ENCODE peak calls at places on chromosome 12, in four cellular contexts. One of them, this sample, is unnamed.

GRCh38 chr12:120994059-120994458 is 15.7 kb downstream of the HNF1A start:
- DNase-seq in H1: no peak
- DNase-seq in GM12878: no peak
- DNase-seq in HepG2: no peak
- DNase-seq in this sample: no peak

GRCh38 chr12:13839937-13840336 is 141.5 kb downstream of the GRIN2B start:
- DNase-seq in HepG2: no peak
- DNase-seq in H1: no peak
- DNase-seq in GM12878: no peak
- DNase-seq in this sample: no peak

GRCh38 chr12:127428420-127428819 is 838.5 kb upstream of the TMEM132C start:
- DNase-seq in HepG2: no peak
- DNase-seq in GM12878: no peak
- DNase-seq in H1: no peak
- DNase-seq in this sample: no peak

GRCh38 chr12:100955139-100955538 is 160.6 kb downstream of the ANO4 start:
- DNase-seq in GM12878: no peak
- DNase-seq in H1: no peak
- DNase-seq in HepG2: peak; percentile 1
- DNase-seq in this sample: peak; percentile 70

GRCh38 chr12:96399919-96400630 is at the start of gene CDK17:
- DNase-seq in H1: peak; percentile 31
- DNase-seq in GM12878: no peak
- DNase-seq in HepG2: peak; percentile 71
- DNase-seq in this sample: peak; percentile 56

GRCh38 chr12:89087876-89088275 is 264.4 kb downstream of the DUSP6 start:
- DNase-seq in GM12878: no peak
- DNase-seq in HepG2: no peak
- DNase-seq in H1: no peak
- DNase-seq in this sample: no peak

GRCh38 chr12:16583991-16584745 is 21.8 kb downstream of the LMO3 start:
- DNase-seq in HepG2: no peak
- DNase-seq in H1: no peak
- DNase-seq in GM12878: no peak
- DNase-seq in this sample: no peak

GRCh38 chr12:114316076-114316475 is 89.9 kb downstream of the TBX5 start:
- DNase-seq in H1: peak; percentile 9
- DNase-seq in GM12878: no peak
- DNase-seq in HepG2: no peak
- DNase-seq in this sample: no peak

GRCh38 chr12:6280053-6280469 is 30.4 kb upstream of the PLEKHG6 start:
- DNase-seq in GM12878: no peak
- DNase-seq in HepG2: peak; percentile 93
- DNase-seq in H1: no peak
- DNase-seq in this sample: no peak

GRCh38 chr12:71138011-71138410 is 19.8 kb downstream of the TSPAN8 start:
- DNase-seq in GM12878: no peak
- DNase-seq in HepG2: no peak
- DNase-seq in H1: no peak
- DNase-seq in this sample: no peak

GRCh38 chr12:75135021-75135420 is 74.6 kb downstream of the KCNC2 start:
- DNase-seq in GM12878: no peak
- DNase-seq in HepG2: no peak
- DNase-seq in H1: no peak
- DNase-seq in this sample: no peak

GRCh38 chr12:21615441-21615840 is 10.8 kb upstream of the GYS2 start:
- DNase-seq in H1: no peak
- DNase-seq in GM12878: no peak
- DNase-seq in HepG2: no peak
- DNase-seq in this sample: no peak

GRCh38 chr12:65509953-65510352 is 231.5 kb downstream of the MSRB3 start:
- DNase-seq in H1: no peak
- DNase-seq in GM12878: no peak
- DNase-seq in HepG2: no peak
- DNase-seq in this sample: no peak

GRCh38 chr12:96329018-96329417 is 71.2 kb downstream of the CDK17 start:
- DNase-seq in H1: no peak
- DNase-seq in HepG2: no peak
- DNase-seq in GM12878: no peak
- DNase-seq in this sample: no peak

GRCh38 chr12:103303484-103303883 is 192.3 kb downstream of the C12orf42 start:
- DNase-seq in HepG2: no peak
- DNase-seq in GM12878: no peak
- DNase-seq in H1: no peak
- DNase-seq in this sample: no peak

GRCh38 chr12:728781-729180 is 23.6 kb upstream of the WNK1 start:
- DNase-seq in GM12878: no peak
- DNase-seq in H1: no peak
- DNase-seq in HepG2: no peak
- DNase-seq in this sample: no peak

GRCh38 chr12:7114851-7115250 is 5.8 kb upstream of the C1RL start:
- DNase-seq in H1: no peak
- DNase-seq in HepG2: no peak
- DNase-seq in GM12878: no peak
- DNase-seq in this sample: no peak

GRCh38 chr12:6375269-6376078 is at the start of gene SCNN1A:
- DNase-seq in GM12878: no peak
- DNase-seq in HepG2: no peak
- DNase-seq in H1: peak; percentile 85
- DNase-seq in this sample: peak; percentile 77

GRCh38 chr12:65602579-65603295 is 221.5 kb upstream of the HMGA2 start:
- DNase-seq in HepG2: peak; percentile 62
- DNase-seq in H1: peak; percentile 39
- DNase-seq in GM12878: no peak
- DNase-seq in this sample: peak; percentile 65

GRCh38 chr12:96177013-96177412 is 17.2 kb upstream of the ELK3 start:
- DNase-seq in GM12878: no peak
- DNase-seq in H1: no peak
- DNase-seq in HepG2: no peak
- DNase-seq in this sample: no peak

GRCh38 chr12:115412821-115413220 is 728.8 kb upstream of the TBX3 start:
- DNase-seq in HepG2: no peak
- DNase-seq in GM12878: no peak
- DNase-seq in H1: no peak
- DNase-seq in this sample: no peak

GRCh38 chr12:79324571-79324970 is 366.2 kb downstream of the PAWR start:
- DNase-seq in HepG2: no peak
- DNase-seq in GM12878: no peak
- DNase-seq in H1: no peak
- DNase-seq in this sample: no peak

GRCh38 chr12:72209096-72209495 is 63.1 kb upstream of the TRHDE start:
- DNase-seq in HepG2: no peak
- DNase-seq in H1: no peak
- DNase-seq in GM12878: no peak
- DNase-seq in this sample: no peak

GRCh38 chr12:127270193-127270592 is 996.8 kb upstream of the TMEM132C start:
- DNase-seq in GM12878: no peak
- DNase-seq in HepG2: no peak
- DNase-seq in H1: no peak
- DNase-seq in this sample: no peak

GRCh38 chr12:71981149-71981548 is 42.5 kb downstream of the TPH2 start:
- DNase-seq in HepG2: no peak
- DNase-seq in GM12878: no peak
- DNase-seq in H1: no peak
- DNase-seq in this sample: no peak

GRCh38 chr12:20463920-20464524 is 95.7 kb downstream of the PDE3A start:
- DNase-seq in H1: no peak
- DNase-seq in GM12878: no peak
- DNase-seq in HepG2: peak; percentile 13
- DNase-seq in this sample: no peak

GRCh38 chr12:58576071-58576470 is 344.2 kb downstream of the LRIG3 start:
- DNase-seq in GM12878: no peak
- DNase-seq in HepG2: no peak
- DNase-seq in H1: no peak
- DNase-seq in this sample: no peak

GRCh38 chr12:74185360-74185759 is 352.3 kb upstream of the ATXN7L3B start:
- DNase-seq in H1: no peak
- DNase-seq in HepG2: no peak
- DNase-seq in GM12878: no peak
- DNase-seq in this sample: no peak

GRCh38 chr12:88882662-88883061 is 302.4 kb upstream of the KITLG start:
- DNase-seq in HepG2: no peak
- DNase-seq in GM12878: no peak
- DNase-seq in H1: no peak
- DNase-seq in this sample: no peak

GRCh38 chr12:53755451-53756290 is 3.9 kb upstream of the CISTR start:
- DNase-seq in H1: no peak
- DNase-seq in HepG2: no peak
- DNase-seq in GM12878: no peak
- DNase-seq in this sample: no peak

GRCh38 chr12:73731658-73732057 is 806.0 kb upstream of the ATXN7L3B start:
- DNase-seq in H1: no peak
- DNase-seq in GM12878: no peak
- DNase-seq in HepG2: no peak
- DNase-seq in this sample: no peak

GRCh38 chr12:46209914-46210834 is 58.7 kb downstream of the SLC38A1 start:
- DNase-seq in H1: no peak
- DNase-seq in HepG2: peak; percentile 11
- DNase-seq in GM12878: peak; percentile 68
- DNase-seq in this sample: no peak

GRCh38 chr12:92136021-92136735 is 9.5 kb downstream of the BTG1 start:
- DNase-seq in H1: no peak
- DNase-seq in HepG2: no peak
- DNase-seq in GM12878: no peak
- DNase-seq in this sample: no peak

GRCh38 chr12:92138626-92139025 is 7.0 kb downstream of the BTG1 start:
- DNase-seq in HepG2: no peak
- DNase-seq in GM12878: no peak
- DNase-seq in H1: no peak
- DNase-seq in this sample: no peak

GRCh38 chr12:92139634-92140555 is 5.8 kb downstream of the BTG1 start:
- DNase-seq in H1: no peak
- DNase-seq in HepG2: no peak
- DNase-seq in GM12878: no peak
- DNase-seq in this sample: no peak

GRCh38 chr12:92136883-92137582 is 8.6 kb downstream of the BTG1 start:
- DNase-seq in HepG2: peak; percentile 65
- DNase-seq in GM12878: no peak
- DNase-seq in H1: no peak
- DNase-seq in this sample: no peak

GRCh38 chr12:92138144-92138543 is 7.5 kb downstream of the BTG1 start:
- DNase-seq in HepG2: no peak
- DNase-seq in H1: no peak
- DNase-seq in GM12878: no peak
- DNase-seq in this sample: no peak
- H3K4me3 ChIP-seq in HepG2: no peak overlapping the region
- H3K4me3 ChIP-seq in H1: no peak overlapping the region
- H3K4me3 ChIP-seq in GM12878: peak overlapping the region; percentile 89
- H3K4me3 ChIP-seq in this sample: no peak overlapping the region

GRCh38 chr12:90149453-90149852 is 440.8 kb upstream of the ATP2B1 start:
- DNase-seq in GM12878: no peak
- DNase-seq in H1: no peak
- DNase-seq in HepG2: no peak
- DNase-seq in this sample: no peak

GRCh38 chr12:90153827-90154226 is 445.2 kb upstream of the ATP2B1 start:
- DNase-seq in HepG2: no peak
- DNase-seq in GM12878: no peak
- DNase-seq in H1: no peak
- DNase-seq in this sample: no peak

DNA sequence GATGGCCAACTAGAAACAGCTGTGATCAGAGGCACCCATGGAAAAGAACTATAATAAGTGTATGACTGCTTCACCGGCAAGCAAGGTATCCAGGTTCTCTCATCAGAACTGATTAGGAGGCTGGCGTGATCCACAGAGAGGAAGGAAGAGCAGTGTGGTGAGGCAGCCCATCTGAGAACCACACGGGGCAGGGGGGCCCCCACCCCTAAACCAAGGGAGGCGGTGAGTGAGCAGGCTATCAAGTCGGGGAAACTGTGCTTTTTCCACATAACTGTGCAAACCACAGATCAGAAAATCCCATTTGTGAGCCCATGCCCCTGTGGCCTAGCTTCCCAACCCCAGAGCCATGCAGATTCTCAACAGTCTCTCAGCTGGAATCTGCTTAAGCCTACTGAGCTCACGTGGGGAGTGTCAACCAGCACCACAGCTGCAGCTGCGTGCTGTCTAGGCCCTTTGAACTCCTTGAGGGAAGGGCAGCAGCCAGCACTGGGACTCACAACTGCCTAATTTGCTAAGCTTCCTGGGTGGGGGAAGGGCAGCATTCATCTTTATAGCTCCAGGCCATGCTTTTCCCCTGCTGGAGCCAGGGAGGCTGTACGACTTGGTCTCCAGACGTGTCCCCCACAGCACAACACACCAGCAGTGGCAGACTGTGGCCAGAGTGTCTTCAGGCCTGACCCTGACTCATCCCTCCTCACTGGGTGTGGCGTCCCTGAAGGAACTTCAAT is 444.4 kb upstream of the ATP2B1 start:
- DNase-seq in GM12878: no peak
- DNase-seq in HepG2: no peak
- DNase-seq in H1: no peak
- DNase-seq in this sample: peak; percentile 33
- TF ChIP-seq SUZ12 in GM12878: no peak
- TF ChIP-seq SUZ12 in HepG2: no peak
- TF ChIP-seq SUZ12 in H1: no peak
- TF ChIP-seq SUZ12 in this sample: no peak

DNA sequence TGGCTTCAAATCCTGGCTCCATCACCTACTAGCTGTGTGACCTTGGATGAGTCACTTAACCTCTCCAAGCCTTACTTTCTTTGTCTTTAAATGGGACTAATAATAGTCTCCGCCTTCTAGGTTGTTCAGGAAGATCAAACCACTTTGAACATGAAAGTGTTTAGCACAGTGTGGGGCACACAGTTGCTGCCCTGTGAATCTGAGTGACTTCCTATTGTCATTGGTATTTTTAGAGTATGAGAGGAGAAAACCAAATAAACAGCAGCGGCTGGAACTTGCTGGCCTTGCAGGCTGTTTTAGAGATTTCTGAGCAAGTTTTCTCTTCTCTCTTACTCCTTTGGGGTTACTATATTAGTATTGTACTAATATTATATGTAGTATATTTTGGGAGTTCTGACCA is 120.7 kb upstream of the MYL2 start:
- DNase-seq in HepG2: no peak
- DNase-seq in H1: no peak
- DNase-seq in GM12878: no peak
- DNase-seq in this sample: no peak
- H3K4me3 ChIP-seq in HepG2: no peak overlapping the region
- H3K4me3 ChIP-seq in H1: no peak overlapping the region
- H3K4me3 ChIP-seq in GM12878: no peak overlapping the region
- H3K4me3 ChIP-seq in this sample: no peak overlapping the region

DNA sequence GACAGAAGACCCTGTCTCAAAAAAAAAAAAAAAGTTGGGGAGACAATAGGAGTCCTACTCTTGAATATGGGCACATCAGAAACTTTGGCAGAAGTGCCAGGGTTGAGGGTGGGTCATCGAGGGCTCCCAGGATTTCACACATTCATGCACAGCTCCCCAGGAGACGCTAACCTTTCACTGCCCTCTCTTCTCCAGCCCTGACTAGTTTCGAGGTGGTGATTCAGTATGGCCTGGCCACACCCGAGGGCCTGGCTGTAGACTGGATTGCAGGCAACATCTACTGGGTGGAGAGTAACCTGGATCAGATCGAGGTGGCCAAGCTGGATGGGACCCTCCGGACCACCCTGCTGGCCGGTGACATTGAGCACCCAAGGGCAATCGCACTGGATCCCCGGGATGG is 29.4 kb upstream of the LRP1-AS start:
- DNase-seq in HepG2: no peak
- DNase-seq in H1: no peak
- DNase-seq in GM12878: no peak
- DNase-seq in this sample: no peak
- TF ChIP-seq SUZ12 in HepG2: no peak
- TF ChIP-seq SUZ12 in H1: no peak
- TF ChIP-seq SUZ12 in GM12878: no peak
- TF ChIP-seq SUZ12 in this sample: no peak

This sample was measured in NT2/D1.